ENCODE peak calls at places on chromosomes 6 and 20, in four cellular contexts. H is RCC 7860; W is GOT3; D is CD4-positive, alpha-beta T cell. M is an unnamed sample.

GRCh38 chr6:111802720-111803119 is 70.5 kb downstream of the FYN start:
- DNase-seq in H (no peak), W (no peak), D (no peak), M (no peak)

GRCh38 chr20:50133041-50133440 is 20.1 kb upstream of the UBE2V1 start:
- DNase-seq in H (no peak), W (no peak), D (no peak), M (no peak)

GRCh38 chr6:138454976-138455706 is 44.2 kb downstream of the NHSL1 start:
- DNase-seq in H (no peak), W (no peak), D (peak; percentile 30), M (no peak)

GRCh38 chr6:149815788-149816187 is 48.4 kb downstream of the LRP11 start:
- DNase-seq in H (no peak), W (no peak), D (no peak), M (no peak)

GRCh38 chr6:36216559-36216958 is 20.0 kb downstream of the BRPF3 start:
- DNase-seq in H (no peak), W (no peak), D (no peak), M (peak; percentile 26)

GRCh38 chr20:20073851-20074252 is 21.5 kb downstream of the CFAP61 start:
- DNase-seq in H (no peak), W (no peak), D (no peak), M (no peak)

GRCh38 chr6:42367353-42368011 is 84.2 kb downstream of the TRERF1 start:
- DNase-seq in H (no peak), W (no peak), D (no peak), M (no peak)

GRCh38 chr20:58839991-58840747 is 10.5 kb downstream of the GNAS-AS1 start:
- DNase-seq in H (no peak), W (no peak), D (no peak), M (no peak)

GRCh38 chr6:87103977-87104601 is 9.2 kb upstream of the CGA start:
- DNase-seq in H (no peak), W (no peak), D (no peak), M (no peak)

GRCh38 chr6:126480268-126480667 is 140.4 kb downstream of the CENPW start:
- DNase-seq in H (no peak), W (no peak), D (no peak), M (no peak)

GRCh38 chr6:138004423-138005287 is 102.6 kb downstream of the PERP start:
- DNase-seq in H (peak; percentile 21), W (no peak), D (no peak), M (no peak)

GRCh38 chr6:35046862-35047261 is 94.3 kb downstream of the TCP11 start:
- DNase-seq in H (no peak), W (no peak), D (no peak), M (no peak)

GRCh38 chr6:77089776-77090175 is 373.5 kb downstream of the HTR1B start:
- DNase-seq in H (no peak), W (no peak), D (no peak), M (no peak)

GRCh38 chr20:50691585-50692552 is 527 bp upstream of the RIPOR3 start:
- DNase-seq in H (no peak), W (no peak), D (no peak), M (no peak)

GRCh38 chr6:4296552-4296951 is 161.2 kb upstream of the ECI2 start:
- DNase-seq in H (no peak), W (no peak), D (no peak), M (no peak)

GRCh38 chr6:14149053-14149746 is 31.6 kb downstream of the CD83 start:
- DNase-seq in H (no peak), W (no peak), D (no peak), M (no peak)

GRCh38 chr20:51945881-51946280 is 143.6 kb upstream of the SALL4 start:
- DNase-seq in H (no peak), W (no peak), D (no peak), M (no peak)

GRCh38 chr20:11377761-11378160 is 539.9 kb upstream of the BTBD3 start:
- DNase-seq in H (no peak), W (no peak), D (no peak), M (no peak)

GRCh38 chr20:49207071-49207470 is 12.1 kb upstream of the DDX27 start:
- DNase-seq in H (no peak), W (no peak), D (no peak), M (no peak)

GRCh38 chr20:53623454-53624206 is 30.0 kb upstream of the ZNF217 start:
- DNase-seq in H (peak; percentile 88), W (no peak), D (no peak), M (peak; percentile 84)

GRCh38 chr20:63176448-63177133 is 39.3 kb downstream of the YTHDF1 start:
- DNase-seq in H (no peak), W (no peak), D (no peak), M (peak; percentile 23)

GRCh38 chr6:142714956-142715355 is 230.0 kb downstream of the HIVEP2 start:
- DNase-seq in H (no peak), W (no peak), D (no peak), M (no peak)

GRCh38 chr20:49513009-49513408 is 30.5 kb upstream of the KCNB1 start:
- DNase-seq in H (no peak), W (no peak), D (no peak), M (no peak)

GRCh38 chr6:159541296-159541695 is 151.7 kb downstream of the SOD2 start:
- DNase-seq in H (no peak), W (no peak), D (no peak), M (no peak)

GRCh38 chr6:148448371-148449010 is 105.9 kb downstream of the SASH1 start:
- DNase-seq in H (no peak), W (no peak), D (no peak), M (no peak)

GRCh38 chr20:48335421-48336090 is 492.2 kb downstream of the PREX1 start:
- DNase-seq in H (no peak), W (no peak), D (no peak), M (no peak)

GRCh38 chr20:58086763-58087566 is 141.5 kb downstream of the ANKRD60 start:
- DNase-seq in H (peak; percentile 74), W (no peak), D (no peak), M (peak; percentile 38)

GRCh38 chr20:61370841-61371303 is 118.8 kb downstream of the CDH4 start:
- DNase-seq in H (no peak), W (no peak), D (no peak), M (no peak)

GRCh38 chr20:52959125-52959524 is 13.0 kb upstream of the TSHZ2 start:
- DNase-seq in H (no peak), W (no peak), D (no peak), M (no peak)

GRCh38 chr20:50838322-50838625 is 43.4 kb downstream of the BCAS4 start:
- DNase-seq in H (no peak), W (no peak), D (no peak), M (no peak)

GRCh38 chr6:81138236-81138635 is 614.2 kb downstream of the TENT5A start:
- DNase-seq in H (no peak), W (no peak), D (no peak), M (no peak)

GRCh38 chr6:96522469-96523009 is 933 bp downstream of the UFL1 start:
- DNase-seq in H (no peak), W (no peak), D (no peak), M (no peak)

GRCh38 chr20:47610247-47610944 is 108.7 kb downstream of the NCOA3 start:
- DNase-seq in H (peak; percentile 91), W (no peak), D (peak; percentile 35), M (peak; percentile 62)

GRCh38 chr20:47438464-47439381 is 63.0 kb upstream of the NCOA3 start:
- DNase-seq in H (no peak), W (no peak), D (no peak), M (no peak)

M was measured in MG63.